ENCODE peak calls at places on chromosomes 2 and 18, in five cellular contexts. One of them, this sample, is unnamed.

GRCh38 chr2:213316001-213316735 is 31.9 kb downstream of the SPAG16 start:
- DNase-seq in lung: no peak
- DNase-seq in body of pancreas: peak; percentile 53
- DNase-seq in endodermal cell: no peak
- DNase-seq in A549: peak; percentile 58
- DNase-seq in this sample: no peak

GRCh38 chr18:8778386-8778785 is 73.0 kb downstream of the MTCL1 start:
- DNase-seq in body of pancreas: no peak
- DNase-seq in endodermal cell: no peak
- DNase-seq in lung: no peak
- DNase-seq in A549: no peak
- DNase-seq in this sample: no peak

GRCh38 chr18:32714571-32715148 is 58.2 kb downstream of the KLHL14 start:
- DNase-seq in A549: peak; percentile 56
- DNase-seq in body of pancreas: peak; percentile 66
- DNase-seq in lung: peak; percentile 34
- DNase-seq in endodermal cell: peak; percentile 84
- DNase-seq in this sample: no peak

GRCh38 chr2:26687785-26688184 is 4.7 kb upstream of the KCNK3 start:
- DNase-seq in body of pancreas: peak; percentile 76
- DNase-seq in endodermal cell: no peak
- DNase-seq in lung: no peak
- DNase-seq in A549: no peak
- DNase-seq in this sample: no peak

GRCh38 chr2:107324166-107324565 is 438.2 kb upstream of the ST6GAL2 start:
- DNase-seq in lung: no peak
- DNase-seq in body of pancreas: no peak
- DNase-seq in A549: no peak
- DNase-seq in endodermal cell: no peak
- DNase-seq in this sample: no peak

GRCh38 chr18:74137920-74138538 is 9.6 kb downstream of the FBXO15 start:
- DNase-seq in body of pancreas: no peak
- DNase-seq in endodermal cell: no peak
- DNase-seq in A549: no peak
- DNase-seq in lung: no peak
- DNase-seq in this sample: no peak

GRCh38 chr2:26351375-26352090 is 4.9 kb upstream of the ADGRF3 start:
- DNase-seq in body of pancreas: no peak
- DNase-seq in lung: no peak
- DNase-seq in endodermal cell: no peak
- DNase-seq in A549: no peak
- DNase-seq in this sample: no peak

GRCh38 chr2:43634604-43635306 is 2.3 kb upstream of the PLEKHH2 start:
- DNase-seq in A549: peak; percentile 94
- DNase-seq in endodermal cell: no peak
- DNase-seq in body of pancreas: peak; percentile 15
- DNase-seq in lung: no peak
- DNase-seq in this sample: no peak

GRCh38 chr2:101625387-101625786 is 72.1 kb upstream of the MAP4K4 start:
- DNase-seq in A549: no peak
- DNase-seq in lung: no peak
- DNase-seq in body of pancreas: no peak
- DNase-seq in endodermal cell: peak; percentile 52
- DNase-seq in this sample: no peak

GRCh38 chr2:98295721-98296414 is 50.4 kb upstream of the CNGA3 start:
- DNase-seq in endodermal cell: no peak
- DNase-seq in A549: no peak
- DNase-seq in body of pancreas: no peak
- DNase-seq in lung: peak; percentile 27
- DNase-seq in this sample: no peak

GRCh38 chr2:186459009-186459408 is 27.1 kb upstream of the ZC3H15 start:
- DNase-seq in lung: no peak
- DNase-seq in endodermal cell: no peak
- DNase-seq in body of pancreas: no peak
- DNase-seq in A549: peak; percentile 47
- DNase-seq in this sample: no peak

GRCh38 chr18:13580351-13580750 is 146.0 kb downstream of the FAM210A start:
- DNase-seq in A549: no peak
- DNase-seq in endodermal cell: peak; percentile 44
- DNase-seq in body of pancreas: no peak
- DNase-seq in lung: no peak
- DNase-seq in this sample: no peak

GRCh38 chr2:239775623-239776440 is 249.3 kb downstream of the NDUFA10 start:
- DNase-seq in lung: no peak
- DNase-seq in endodermal cell: peak; percentile 25
- DNase-seq in body of pancreas: no peak
- DNase-seq in A549: no peak
- DNase-seq in this sample: no peak

GRCh38 chr2:213119061-213119809 is 32.2 kb downstream of the IKZF2 start:
- DNase-seq in A549: no peak
- DNase-seq in lung: no peak
- DNase-seq in body of pancreas: no peak
- DNase-seq in endodermal cell: no peak
- DNase-seq in this sample: no peak

GRCh38 chr2:218645126-218645525 is 14.3 kb downstream of the ZNF142 start:
- DNase-seq in body of pancreas: no peak
- DNase-seq in lung: no peak
- DNase-seq in A549: peak; percentile 28
- DNase-seq in endodermal cell: no peak
- DNase-seq in this sample: no peak

GRCh38 chr18:47151457-47151856 is 1.2 kb upstream of the HDHD2 start:
- DNase-seq in lung: no peak
- DNase-seq in body of pancreas: no peak
- DNase-seq in endodermal cell: no peak
- DNase-seq in A549: no peak
- DNase-seq in this sample: no peak

GRCh38 chr18:6682437-6683111 is 46.9 kb upstream of the ARHGAP28 start:
- DNase-seq in lung: no peak
- DNase-seq in A549: no peak
- DNase-seq in body of pancreas: no peak
- DNase-seq in endodermal cell: no peak
- DNase-seq in this sample: no peak

GRCh38 chr18:22165049-22165602 is 4.3 kb upstream of the GATA6 start:
- DNase-seq in lung: no peak
- DNase-seq in body of pancreas: peak; percentile 14
- DNase-seq in endodermal cell: peak; percentile 80
- DNase-seq in A549: no peak
- DNase-seq in this sample: no peak

GRCh38 chr2:172943992-172944793 is 131.5 kb upstream of the MAP3K20 start:
- DNase-seq in endodermal cell: no peak
- DNase-seq in body of pancreas: no peak
- DNase-seq in A549: no peak
- DNase-seq in lung: no peak
- DNase-seq in this sample: no peak

GRCh38 chr18:61892683-61893303 is at the start of gene RNF152:
- DNase-seq in lung: peak; percentile 36
- DNase-seq in body of pancreas: peak; percentile 31
- DNase-seq in endodermal cell: peak; percentile 90
- DNase-seq in A549: no peak
- DNase-seq in this sample: no peak

GRCh38 chr2:239264838-239265651 is 135.8 kb downstream of the HDAC4 start:
- DNase-seq in body of pancreas: peak; percentile 64
- DNase-seq in endodermal cell: no peak
- DNase-seq in A549: peak; percentile 70
- DNase-seq in lung: peak; percentile 55
- DNase-seq in this sample: peak; percentile 54

GRCh38 chr2:88680916-88681315 is 10.6 kb upstream of the RPIA start:
- DNase-seq in lung: no peak
- DNase-seq in body of pancreas: peak; percentile 53
- DNase-seq in A549: no peak
- DNase-seq in endodermal cell: no peak
- DNase-seq in this sample: no peak

GRCh38 chr2:88687384-88687783 is 4.1 kb upstream of the RPIA start:
- DNase-seq in lung: no peak
- DNase-seq in A549: no peak
- DNase-seq in endodermal cell: no peak
- DNase-seq in body of pancreas: no peak
- DNase-seq in this sample: no peak

GRCh38 chr2:88686320-88686719 is 5.2 kb upstream of the RPIA start:
- DNase-seq in lung: no peak
- DNase-seq in A549: no peak
- DNase-seq in body of pancreas: no peak
- DNase-seq in endodermal cell: no peak
- DNase-seq in this sample: no peak

GRCh38 chr2:88683160-88684021 is 8.1 kb upstream of the RPIA start:
- DNase-seq in body of pancreas: no peak
- DNase-seq in A549: peak; percentile 19
- DNase-seq in lung: no peak
- DNase-seq in endodermal cell: no peak
- DNase-seq in this sample: no peak

DNA sequence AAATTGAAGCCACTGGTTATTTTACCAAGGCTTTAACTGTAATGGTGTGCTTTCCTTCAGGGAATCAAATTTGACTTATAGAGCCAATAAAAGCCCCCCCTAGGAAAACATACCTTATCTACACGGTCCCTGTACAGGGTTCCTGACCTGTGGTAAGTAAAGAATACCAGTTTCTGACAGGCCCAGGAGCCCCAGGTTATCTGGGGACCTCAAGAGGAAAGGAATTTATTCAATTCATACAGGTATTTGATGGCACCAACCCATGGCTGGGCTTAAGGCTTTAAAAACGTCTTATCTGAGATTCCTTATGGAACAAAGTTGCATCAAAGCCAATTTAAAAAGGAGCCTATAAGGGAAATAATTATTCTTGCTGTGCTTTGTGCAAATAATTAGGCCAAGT is 7.0 kb upstream of the RPIA start:
- DNase-seq in body of pancreas: no peak
- DNase-seq in lung: no peak
- DNase-seq in endodermal cell: no peak
- DNase-seq in A549: no peak
- DNase-seq in this sample: no peak
- H3K9me3 ChIP-seq in body of pancreas: no peaks in the 10 kb centered on the region
- H3K9me3 ChIP-seq in lung: no peaks in the 10 kb centered on the region
- H3K9me3 ChIP-seq in endodermal cell: peaks cover 82% of the 10 kb centered on the region
- H3K9me3 ChIP-seq in A549: peaks cover 42% of the 10 kb centered on the region
- H3K9me3 ChIP-seq in this sample: no peaks in the 10 kb centered on the region

GRCh38 chr18:14958701-14959100 is 210.7 kb downstream of the ANKRD30B start:
- DNase-seq in A549: no peak
- DNase-seq in lung: no peak
- DNase-seq in endodermal cell: no peak
- DNase-seq in body of pancreas: no peak
- DNase-seq in this sample: no peak
- H3K9me3 ChIP-seq in A549: no peaks in the 10 kb centered on the region
- H3K9me3 ChIP-seq in lung: no peaks in the 10 kb centered on the region
- H3K9me3 ChIP-seq in endodermal cell: peaks cover 59% of the 10 kb centered on the region
- H3K9me3 ChIP-seq in body of pancreas: no peaks in the 10 kb centered on the region
- H3K9me3 ChIP-seq in this sample: no peaks in the 10 kb centered on the region

GRCh38 chr2:137987011-137987410 is 22.7 kb downstream of the HNMT start:
- DNase-seq in body of pancreas: no peak
- DNase-seq in A549: no peak
- DNase-seq in lung: no peak
- DNase-seq in endodermal cell: no peak
- DNase-seq in this sample: no peak

GRCh38 chr2:137997733-137998132 is 33.5 kb downstream of the HNMT start:
- DNase-seq in endodermal cell: no peak
- DNase-seq in lung: no peak
- DNase-seq in A549: no peak
- DNase-seq in body of pancreas: no peak
- DNase-seq in this sample: no peak

GRCh38 chr2:137991078-137991477 is 26.8 kb downstream of the HNMT start:
- DNase-seq in endodermal cell: no peak
- DNase-seq in body of pancreas: no peak
- DNase-seq in lung: no peak
- DNase-seq in A549: no peak
- DNase-seq in this sample: no peak

GRCh38 chr2:137986268-137986667 is 22.0 kb downstream of the HNMT start:
- DNase-seq in lung: no peak
- DNase-seq in body of pancreas: no peak
- DNase-seq in A549: no peak
- DNase-seq in endodermal cell: no peak
- DNase-seq in this sample: no peak

DNA sequence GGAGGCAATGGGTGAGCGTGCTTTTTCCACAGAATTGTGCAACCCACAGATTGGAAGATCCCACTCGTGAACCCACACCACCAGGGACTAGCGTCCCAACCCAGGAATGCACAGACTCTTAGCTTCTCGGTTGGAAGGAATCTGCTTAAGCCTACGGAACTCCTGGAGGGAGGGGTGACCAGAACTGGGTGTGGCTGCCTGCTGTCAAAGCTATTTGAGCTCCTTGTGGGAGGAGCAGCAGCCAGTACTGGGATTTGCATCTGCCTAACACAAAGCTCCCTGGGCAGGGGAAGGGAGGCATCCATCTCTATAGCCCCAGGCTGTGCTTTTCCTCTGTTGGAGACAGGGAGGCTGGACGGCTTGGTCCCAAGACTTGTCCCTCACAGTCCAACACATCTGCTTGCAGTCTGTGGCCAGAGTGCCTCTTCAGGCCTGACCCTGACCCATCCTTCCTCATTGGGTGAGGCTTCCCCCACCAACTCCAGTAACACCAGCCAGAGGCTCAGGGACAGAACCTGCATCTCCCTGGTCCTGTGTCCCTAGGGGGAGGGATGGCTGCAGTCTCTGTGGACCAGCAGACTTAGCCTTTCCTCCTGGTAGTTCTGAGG is 27.9 kb downstream of the HNMT start:
- DNase-seq in lung: no peak
- DNase-seq in endodermal cell: peak; percentile 60
- DNase-seq in body of pancreas: no peak
- DNase-seq in A549: no peak
- DNase-seq in this sample: no peak
- H3K9me3 ChIP-seq in lung: no peaks in the 10 kb centered on the region
- H3K9me3 ChIP-seq in endodermal cell: no peaks in the 10 kb centered on the region
- H3K9me3 ChIP-seq in body of pancreas: no peaks in the 10 kb centered on the region
- H3K9me3 ChIP-seq in A549: peaks cover 12% of the 10 kb centered on the region
- H3K9me3 ChIP-seq in this sample: no peaks in the 10 kb centered on the region

DNA sequence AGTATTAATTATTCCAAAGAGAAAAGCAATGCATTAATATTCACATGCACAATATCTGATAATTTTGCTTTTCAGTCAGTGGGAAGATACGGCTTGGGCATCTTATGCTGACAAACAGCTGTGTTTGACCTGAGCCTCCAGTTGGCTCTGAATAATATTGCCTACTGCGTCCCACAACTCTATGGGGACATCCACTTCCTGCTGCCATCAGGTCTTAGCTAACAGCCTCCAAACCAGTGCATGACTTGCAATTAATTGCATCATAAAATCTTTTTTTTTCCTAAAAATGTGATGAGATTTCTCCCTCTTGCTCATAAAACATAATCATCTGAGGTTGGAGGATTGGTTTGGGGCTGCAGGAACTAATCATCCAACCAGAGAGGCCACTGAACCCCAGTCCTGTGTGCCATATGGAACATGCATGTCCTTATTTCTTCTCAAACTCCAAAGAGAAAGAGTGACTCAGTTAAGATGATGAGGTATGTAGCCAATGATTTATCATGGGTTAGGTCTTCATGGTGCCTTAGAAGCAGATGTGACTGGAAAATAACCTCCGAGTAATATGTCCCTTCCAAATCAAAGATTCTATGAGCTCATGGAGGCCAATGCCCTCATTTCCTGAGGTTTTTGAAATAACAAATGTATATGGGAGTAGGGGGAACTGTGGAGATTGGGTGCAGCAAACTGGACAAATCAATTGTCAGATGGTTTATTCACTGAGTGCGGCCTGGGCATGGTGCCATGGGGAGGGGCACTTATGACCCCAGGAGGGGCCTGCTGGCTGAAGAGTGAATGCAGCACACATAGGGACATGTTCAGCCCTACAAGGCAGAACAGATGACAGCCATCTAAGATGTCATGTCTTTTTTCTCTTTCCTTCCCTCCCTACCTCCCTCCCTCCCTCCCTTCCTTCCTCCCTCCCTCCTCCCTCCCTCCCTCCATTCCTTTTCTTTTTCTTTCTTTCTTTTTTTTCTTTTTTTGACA is 39.4 kb downstream of the EDAR start:
- DNase-seq in A549: no peak
- DNase-seq in lung: no peak
- DNase-seq in body of pancreas: no peak
- DNase-seq in endodermal cell: no peak
- DNase-seq in this sample: no peak
- H3K9me3 ChIP-seq in A549: peaks cover 35% of the 10 kb centered on the region
- H3K9me3 ChIP-seq in lung: no peaks in the 10 kb centered on the region
- H3K9me3 ChIP-seq in body of pancreas: no peaks in the 10 kb centered on the region
- H3K9me3 ChIP-seq in endodermal cell: peaks cover 32% of the 10 kb centered on the region
- H3K9me3 ChIP-seq in this sample: no peaks in the 10 kb centered on the region

This sample was measured in T-helper 17 cell.